ENCODE peak calls at places on chromosomes 11 and 22, in six cellular contexts. Y is activated B cell treated with CpG ODN at 0.5 μM for 24 hours, C is fibroblast of pulmonary artery, U is astrocyte of the hippocampus, H is fibroblast of villous mesenchyme, R is NCI-H1436 treated with DMSO at 0.1 percent for 48 hours. Q is an unnamed sample.

GRCh38 chr11:47259178-47259977 is 1.6 kb downstream of the NR1H3 start:
- DNase-seq in R (no peak), Y (no peak), U (peak), H (peak), C (peak), Q (peak)

GRCh38 chr11:9459573-9460321 is 1.1 kb upstream of the ZNF143 start:
- DNase-seq in C (peak), U (peak), Y (no peak), R (no peak), H (peak), Q (peak)

GRCh38 chr11:75603791-75604736 is 42.0 kb downstream of the SERPINH1 start:
- DNase-seq in C (peak), R (no peak), Y (no peak), H (peak), U (peak), Q (peak)

GRCh38 chr22:38135133-38135706 is 24.7 kb upstream of the BAIAP2L2 start:
- DNase-seq in Y (no peak), H (peak), U (peak), R (no peak), C (peak), Q (peak)

GRCh38 chr22:43429426-43429825 is 17.6 kb downstream of the MPPED1 start:
- DNase-seq in U (no peak), C (no peak), H (no peak), R (no peak), Y (no peak), Q (no peak)

GRCh38 chr11:117385906-117386305 is 58.3 kb downstream of the CEP164 start:
- DNase-seq in Y (no peak), R (no peak), H (no peak), C (no peak), U (no peak), Q (no peak)

GRCh38 chr22:26409705-26410376 is 19.2 kb upstream of the ASPHD2 start:
- DNase-seq in C (no peak), Y (no peak), U (no peak), H (no peak), R (no peak), Q (peak)

GRCh38 chr11:73380321-73380720 is 4.1 kb downstream of the RELT start:
- DNase-seq in U (no peak), C (no peak), Y (no peak), H (no peak), R (no peak), Q (no peak)

GRCh38 chr11:83192846-83193245 is 666 bp upstream of the ANKRD42 start:
- DNase-seq in R (no peak), Y (no peak), U (no peak), C (peak), H (peak), Q (peak)

GRCh38 chr11:17391493-17392355 is 3.3 kb upstream of the KCNJ11 start:
- DNase-seq in H (no peak), C (no peak), U (no peak), Y (no peak), R (no peak), Q (no peak)

GRCh38 chr11:123547180-123547579 is 107.2 kb downstream of the SCN3B start:
- DNase-seq in Y (no peak), C (no peak), U (no peak), H (no peak), R (no peak), Q (no peak)

GRCh38 chr11:125245299-125245698 is 80.7 kb downstream of the PKNOX2 start:
- DNase-seq in C (peak), U (no peak), H (peak), Y (no peak), R (no peak), Q (no peak)

GRCh38 chr11:66570826-66571222 is 2.4 kb upstream of the CTSF start:
- DNase-seq in Y (no peak), R (no peak), H (no peak), C (no peak), U (no peak), Q (no peak)

GRCh38 chr11:65426839-65427690 is 4.5 kb downstream of the NEAT1 start:
- DNase-seq in C (peak), Y (no peak), H (peak), R (no peak), U (peak), Q (peak)

GRCh38 chr11:105732611-105733010 is 122.7 kb downstream of the GRIA4 start:
- DNase-seq in H (no peak), R (no peak), U (peak), C (no peak), Y (no peak), Q (no peak)

GRCh38 chr22:27377901-27378300 is 423.7 kb downstream of the MN1 start:
- DNase-seq in C (no peak), Y (no peak), U (peak), H (peak), R (no peak), Q (no peak)

GRCh38 chr11:126113515-126113957 is 50.9 kb upstream of the CDON start:
- DNase-seq in H (peak), R (no peak), U (peak), Y (no peak), C (peak), Q (peak)

GRCh38 chr11:14422052-14422813 is 63.2 kb upstream of the RRAS2 start:
- DNase-seq in R (no peak), Y (no peak), H (peak), C (peak), U (peak), Q (peak)

GRCh38 chr22:42780070-42780540 is 59.4 kb upstream of the A4GALT start:
- DNase-seq in C (peak), H (peak), R (peak), Y (no peak), U (peak), Q (peak)

GRCh38 chr22:41732096-41732772 is 32.9 kb downstream of the MEI1 start:
- DNase-seq in Y (no peak), H (no peak), R (no peak), U (no peak), C (no peak), Q (no peak)

GRCh38 chr11:127182586-127183203 is 182.1 kb upstream of the KIRREL3 start:
- DNase-seq in H (no peak), C (no peak), Y (no peak), R (peak), U (no peak), Q (no peak)

GRCh38 chr11:17865765-17866428 is 131.3 kb downstream of the KCNC1 start:
- DNase-seq in U (no peak), H (no peak), C (no peak), Y (no peak), R (no peak), Q (no peak)

GRCh38 chr22:49023161-49023878 is 804.4 kb downstream of the BRD1 start:
- DNase-seq in R (no peak), H (no peak), C (no peak), U (no peak), Y (no peak), Q (no peak)

GRCh38 chr11:72770799-72771198 is 18.6 kb upstream of the ARAP1 start:
- DNase-seq in Y (no peak), C (no peak), H (no peak), R (peak), U (no peak), Q (no peak)

GRCh38 chr11:119144825-119145476 is 3.9 kb upstream of the ABCG4 start:
- DNase-seq in Y (no peak), H (peak), U (peak), R (no peak), C (peak), Q (peak)

GRCh38 chr22:40714514-40714966 is 35.3 kb downstream of the MCHR1 start:
- DNase-seq in C (peak), Y (no peak), U (peak), H (no peak), R (no peak), Q (peak)

Q was measured in lung microvascular endothelial cell.